ENCODE peak calls at places on chromosomes 1 and 21, in ten cellular contexts. One of them, this sample, is unnamed.

GRCh38 chr1:30765610-30766434 is 8.2 kb upstream of the LAPTM5 start:
- DNase-seq in gastrocnemius medialis: no peak
- DNase-seq in NB4: no peak
- DNase-seq in GM12891: no peak
- DNase-seq in ovary: no peak
- DNase-seq in A549: no peak
- DNase-seq in endothelial cell of umbilical vein: no peak
- DNase-seq in tibial nerve: no peak
- DNase-seq in prostate gland: no peak
- DNase-seq in heart left ventricle: no peak
- DNase-seq in this sample: no peak

GRCh38 chr1:85450832-85451231 is 14.1 kb downstream of the DDAH1 start:
- DNase-seq in gastrocnemius medialis: no peak
- DNase-seq in NB4: no peak
- DNase-seq in GM12891: no peak
- DNase-seq in ovary: no peak
- DNase-seq in A549: no peak
- DNase-seq in endothelial cell of umbilical vein: no peak
- DNase-seq in tibial nerve: no peak
- DNase-seq in prostate gland: no peak
- DNase-seq in heart left ventricle: peak; percentile 29
- DNase-seq in this sample: no peak

GRCh38 chr1:182169203-182169602 is 107.7 kb upstream of the ZNF648 start:
- DNase-seq in gastrocnemius medialis: peak; percentile 54
- DNase-seq in NB4: peak; percentile 77
- DNase-seq in GM12891: no peak
- DNase-seq in ovary: no peak
- DNase-seq in A549: no peak
- DNase-seq in endothelial cell of umbilical vein: no peak
- DNase-seq in tibial nerve: peak; percentile 57
- DNase-seq in prostate gland: no peak
- DNase-seq in heart left ventricle: peak; percentile 52
- DNase-seq in this sample: no peak

GRCh38 chr1:207004931-207005830 is 27.4 kb downstream of the C1orf116 start:
- DNase-seq in gastrocnemius medialis: no peak
- DNase-seq in NB4: peak; percentile 46
- DNase-seq in GM12891: no peak
- DNase-seq in ovary: no peak
- DNase-seq in A549: peak; percentile 77
- DNase-seq in endothelial cell of umbilical vein: peak; percentile 33
- DNase-seq in tibial nerve: peak; percentile 38
- DNase-seq in prostate gland: no peak
- DNase-seq in heart left ventricle: peak; percentile 44
- DNase-seq in this sample: peak; percentile 55

GRCh38 chr1:29672416-29672815 is 436.1 kb downstream of the PTPRU start:
- DNase-seq in gastrocnemius medialis: no peak
- DNase-seq in NB4: no peak
- DNase-seq in GM12891: no peak
- DNase-seq in ovary: no peak
- DNase-seq in A549: no peak
- DNase-seq in endothelial cell of umbilical vein: no peak
- DNase-seq in tibial nerve: no peak
- DNase-seq in prostate gland: no peak
- DNase-seq in heart left ventricle: no peak
- DNase-seq in this sample: no peak

GRCh38 chr21:46229133-46229922 is 754 bp upstream of the LSS start:
- DNase-seq in gastrocnemius medialis: no peak
- DNase-seq in NB4: no peak
- DNase-seq in GM12891: peak; percentile 53
- DNase-seq in ovary: peak; percentile 44
- DNase-seq in A549: peak; percentile 16
- DNase-seq in endothelial cell of umbilical vein: peak; percentile 51
- DNase-seq in tibial nerve: no peak
- DNase-seq in prostate gland: no peak
- DNase-seq in heart left ventricle: peak; percentile 60
- DNase-seq in this sample: peak; percentile 33

GRCh38 chr1:167439301-167439988 is 78.9 kb downstream of the CD247 start:
- DNase-seq in gastrocnemius medialis: no peak
- DNase-seq in NB4: peak; percentile 54
- DNase-seq in GM12891: no peak
- DNase-seq in ovary: no peak
- DNase-seq in A549: peak; percentile 54
- DNase-seq in endothelial cell of umbilical vein: peak; percentile 51
- DNase-seq in tibial nerve: no peak
- DNase-seq in prostate gland: no peak
- DNase-seq in heart left ventricle: peak; percentile 44
- DNase-seq in this sample: no peak

GRCh38 chr1:202810615-202811295 is at the start of gene PCAT6:
- DNase-seq in gastrocnemius medialis: peak; percentile 92
- DNase-seq in NB4: peak; percentile 97
- DNase-seq in GM12891: peak; percentile 96
- DNase-seq in ovary: peak; percentile 92
- DNase-seq in A549: peak; percentile 95
- DNase-seq in endothelial cell of umbilical vein: peak; percentile 92
- DNase-seq in tibial nerve: peak; percentile 93
- DNase-seq in prostate gland: peak; percentile 96
- DNase-seq in heart left ventricle: peak; percentile 96
- DNase-seq in this sample: peak; percentile 95

GRCh38 chr1:224211262-224211962 is 28.4 kb downstream of the DEGS1 start:
- DNase-seq in gastrocnemius medialis: no peak
- DNase-seq in NB4: no peak
- DNase-seq in GM12891: no peak
- DNase-seq in ovary: no peak
- DNase-seq in A549: no peak
- DNase-seq in endothelial cell of umbilical vein: peak; percentile 62
- DNase-seq in tibial nerve: no peak
- DNase-seq in prostate gland: no peak
- DNase-seq in heart left ventricle: no peak
- DNase-seq in this sample: no peak

GRCh38 chr1:224216380-224216779 is 33.3 kb downstream of the DEGS1 start:
- DNase-seq in gastrocnemius medialis: no peak
- DNase-seq in NB4: no peak
- DNase-seq in GM12891: no peak
- DNase-seq in ovary: no peak
- DNase-seq in A549: no peak
- DNase-seq in endothelial cell of umbilical vein: no peak
- DNase-seq in tibial nerve: no peak
- DNase-seq in prostate gland: no peak
- DNase-seq in heart left ventricle: no peak
- DNase-seq in this sample: no peak

GRCh38 chr1:224217655-224218615 is 34.9 kb downstream of the DEGS1 start:
- DNase-seq in gastrocnemius medialis: no peak
- DNase-seq in NB4: no peak
- DNase-seq in GM12891: no peak
- DNase-seq in ovary: no peak
- DNase-seq in A549: no peak
- DNase-seq in endothelial cell of umbilical vein: no peak
- DNase-seq in tibial nerve: no peak
- DNase-seq in prostate gland: no peak
- DNase-seq in heart left ventricle: no peak
- DNase-seq in this sample: no peak

GRCh38 chr1:224212618-224213037 is 29.6 kb downstream of the DEGS1 start:
- DNase-seq in gastrocnemius medialis: no peak
- DNase-seq in NB4: no peak
- DNase-seq in GM12891: no peak
- DNase-seq in ovary: no peak
- DNase-seq in A549: no peak
- DNase-seq in endothelial cell of umbilical vein: no peak
- DNase-seq in tibial nerve: no peak
- DNase-seq in prostate gland: no peak
- DNase-seq in heart left ventricle: no peak
- DNase-seq in this sample: no peak

GRCh38 chr1:224213438-224214119 is 30.5 kb downstream of the DEGS1 start:
- DNase-seq in gastrocnemius medialis: no peak
- DNase-seq in NB4: peak; percentile 23
- DNase-seq in GM12891: no peak
- DNase-seq in ovary: no peak
- DNase-seq in A549: no peak
- DNase-seq in endothelial cell of umbilical vein: no peak
- DNase-seq in tibial nerve: no peak
- DNase-seq in prostate gland: no peak
- DNase-seq in heart left ventricle: no peak
- DNase-seq in this sample: no peak
- TF ChIP-seq POLR2A in gastrocnemius medialis: no peak
- TF ChIP-seq POLR2A in NB4: no peak
- TF ChIP-seq POLR2A in GM12891: no peak
- TF ChIP-seq POLR2A in ovary: no peak
- TF ChIP-seq POLR2A in A549: no peak
- TF ChIP-seq POLR2A in endothelial cell of umbilical vein: no peak
- TF ChIP-seq POLR2A in tibial nerve: no peak
- TF ChIP-seq POLR2A in prostate gland: no peak
- TF ChIP-seq POLR2A in heart left ventricle: no peak
- TF ChIP-seq POLR2A in this sample: no peak

GRCh38 chr1:111738436-111739221 is 566 bp downstream of the INKA2 start:
- DNase-seq in gastrocnemius medialis: peak; percentile 67
- DNase-seq in NB4: peak; percentile 80
- DNase-seq in GM12891: peak; percentile 40
- DNase-seq in ovary: peak; percentile 81
- DNase-seq in A549: peak; percentile 22
- DNase-seq in endothelial cell of umbilical vein: peak; percentile 76
- DNase-seq in tibial nerve: peak; percentile 28
- DNase-seq in prostate gland: peak; percentile 74
- DNase-seq in heart left ventricle: peak; percentile 92
- DNase-seq in this sample: peak; percentile 71
- TF ChIP-seq POLR2A in gastrocnemius medialis: peak; percentile 3
- TF ChIP-seq POLR2A in NB4: no peak
- TF ChIP-seq POLR2A in GM12891: no peak
- TF ChIP-seq POLR2A in ovary: peak; percentile 27
- TF ChIP-seq POLR2A in A549: peak; percentile 26
- TF ChIP-seq POLR2A in endothelial cell of umbilical vein: peak; percentile 78
- TF ChIP-seq POLR2A in tibial nerve: no peak
- TF ChIP-seq POLR2A in prostate gland: peak; percentile 68
- TF ChIP-seq POLR2A in heart left ventricle: peak; percentile 67
- TF ChIP-seq POLR2A in this sample: no peak

DNA sequence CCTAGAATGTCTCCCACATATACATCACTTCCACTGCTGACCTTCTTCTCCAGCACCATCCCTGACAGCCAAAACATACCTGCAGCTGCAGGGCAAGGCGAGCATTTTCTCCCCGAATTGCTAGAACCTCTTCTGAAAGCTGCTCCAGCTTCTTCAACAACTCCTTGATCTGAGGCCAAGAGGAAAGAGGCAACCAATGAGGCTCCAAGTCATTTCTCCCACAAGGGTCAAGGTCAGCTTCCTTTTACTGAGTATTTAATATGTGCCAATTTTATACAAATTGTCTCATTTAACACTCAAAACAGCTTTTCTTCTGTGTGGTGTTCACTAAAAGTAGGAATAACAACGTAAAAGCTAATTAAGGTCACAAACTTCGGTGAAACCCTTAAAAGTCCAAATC is 9.4 kb upstream of the PIAS3 start:
- DNase-seq in gastrocnemius medialis: no peak
- DNase-seq in NB4: no peak
- DNase-seq in GM12891: no peak
- DNase-seq in ovary: no peak
- DNase-seq in A549: no peak
- DNase-seq in endothelial cell of umbilical vein: no peak
- DNase-seq in tibial nerve: no peak
- DNase-seq in prostate gland: no peak
- DNase-seq in heart left ventricle: no peak
- DNase-seq in this sample: no peak
- TF ChIP-seq POLR2A in gastrocnemius medialis: no peak
- TF ChIP-seq POLR2A in NB4: no peak
- TF ChIP-seq POLR2A in GM12891: no peak
- TF ChIP-seq POLR2A in ovary: no peak
- TF ChIP-seq POLR2A in A549: no peak
- TF ChIP-seq POLR2A in endothelial cell of umbilical vein: no peak
- TF ChIP-seq POLR2A in tibial nerve: no peak
- TF ChIP-seq POLR2A in prostate gland: no peak
- TF ChIP-seq POLR2A in heart left ventricle: no peak
- TF ChIP-seq POLR2A in this sample: no peak

GRCh38 chr1:40257688-40258444 is at the start of gene ZMPSTE24:
- DNase-seq in gastrocnemius medialis: peak; percentile 97
- DNase-seq in NB4: peak; percentile 98
- DNase-seq in GM12891: peak; percentile 75
- DNase-seq in ovary: peak; percentile 92
- DNase-seq in A549: peak; percentile 66
- DNase-seq in endothelial cell of umbilical vein: peak; percentile 95
- DNase-seq in tibial nerve: peak; percentile 90
- DNase-seq in prostate gland: peak; percentile 94
- DNase-seq in heart left ventricle: peak; percentile 97
- DNase-seq in this sample: peak; percentile 82
- TF ChIP-seq POLR2A in gastrocnemius medialis: peak; percentile 60
- TF ChIP-seq POLR2A in NB4: peak; percentile 53
- TF ChIP-seq POLR2A in GM12891: peak; percentile 72
- TF ChIP-seq POLR2A in ovary: peak; percentile 48
- TF ChIP-seq POLR2A in A549: peak; percentile 71
- TF ChIP-seq POLR2A in endothelial cell of umbilical vein: peak; percentile 88
- TF ChIP-seq POLR2A in tibial nerve: no peak
- TF ChIP-seq POLR2A in prostate gland: peak; percentile 35
- TF ChIP-seq POLR2A in heart left ventricle: peak; percentile 63
- TF ChIP-seq POLR2A in this sample: peak; percentile 89

GRCh38 chr1:26471498-26472329 is 526 bp upstream of the HMGN2 start:
- DNase-seq in gastrocnemius medialis: peak; percentile 45
- DNase-seq in NB4: peak; percentile 95
- DNase-seq in GM12891: peak; percentile 32
- DNase-seq in ovary: peak; percentile 70
- DNase-seq in A549: peak; percentile 18
- DNase-seq in endothelial cell of umbilical vein: peak; percentile 65
- DNase-seq in tibial nerve: peak; percentile 33
- DNase-seq in prostate gland: peak; percentile 42
- DNase-seq in heart left ventricle: peak; percentile 76
- DNase-seq in this sample: peak; percentile 36
- TF ChIP-seq POLR2A in gastrocnemius medialis: no peak
- TF ChIP-seq POLR2A in NB4: no peak
- TF ChIP-seq POLR2A in GM12891: no peak
- TF ChIP-seq POLR2A in ovary: no peak
- TF ChIP-seq POLR2A in A549: no peak
- TF ChIP-seq POLR2A in endothelial cell of umbilical vein: no peak
- TF ChIP-seq POLR2A in tibial nerve: no peak
- TF ChIP-seq POLR2A in prostate gland: no peak
- TF ChIP-seq POLR2A in heart left ventricle: no peak
- TF ChIP-seq POLR2A in this sample: no peak

DNA sequence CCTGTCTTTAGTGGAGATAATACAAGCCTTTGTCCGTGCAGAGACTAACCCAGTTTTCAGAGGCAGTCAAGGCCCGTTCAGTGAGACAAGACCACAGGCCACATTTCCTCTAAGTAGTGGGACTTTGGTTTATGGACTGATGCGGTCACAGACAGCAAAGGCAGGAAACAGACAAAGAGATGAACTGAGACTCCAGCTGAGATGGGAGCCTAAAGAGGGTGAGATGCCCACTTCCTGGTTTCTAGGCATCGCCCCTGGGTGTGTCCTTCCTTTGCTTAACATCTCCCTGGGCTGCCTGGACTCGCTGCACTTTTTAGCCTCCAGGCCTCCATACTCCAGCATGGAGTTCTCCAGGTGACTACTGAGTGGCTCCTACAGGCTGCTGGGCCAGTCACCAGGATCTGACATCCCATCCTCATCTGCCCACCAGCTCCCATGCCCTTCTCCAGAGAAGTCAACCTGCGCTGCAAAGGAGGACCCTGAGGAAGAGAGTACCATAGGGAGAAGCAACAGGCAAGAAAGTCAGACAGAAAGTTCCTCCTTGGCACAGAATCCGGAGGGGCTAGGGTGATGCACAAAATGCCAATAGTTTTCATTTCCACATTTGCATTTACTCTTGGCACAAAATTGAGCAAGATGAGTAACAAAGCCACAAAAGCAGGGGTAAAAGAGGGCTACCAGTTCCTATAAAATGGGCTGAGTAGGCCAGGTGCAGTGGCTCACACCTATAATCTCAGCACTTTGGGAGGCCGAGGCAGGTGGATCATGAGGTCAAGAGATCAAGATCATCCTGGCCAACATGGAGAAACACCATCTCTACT is 15.1 kb downstream of the THEMIS2 start:
- DNase-seq in gastrocnemius medialis: no peak
- DNase-seq in NB4: peak; percentile 94
- DNase-seq in GM12891: no peak
- DNase-seq in ovary: no peak
- DNase-seq in A549: no peak
- DNase-seq in endothelial cell of umbilical vein: no peak
- DNase-seq in tibial nerve: no peak
- DNase-seq in prostate gland: no peak
- DNase-seq in heart left ventricle: no peak
- DNase-seq in this sample: no peak
- TF ChIP-seq POLR2A in gastrocnemius medialis: no peak
- TF ChIP-seq POLR2A in NB4: peak; percentile 19
- TF ChIP-seq POLR2A in GM12891: peak; percentile 41
- TF ChIP-seq POLR2A in ovary: no peak
- TF ChIP-seq POLR2A in A549: no peak
- TF ChIP-seq POLR2A in endothelial cell of umbilical vein: no peak
- TF ChIP-seq POLR2A in tibial nerve: no peak
- TF ChIP-seq POLR2A in prostate gland: no peak
- TF ChIP-seq POLR2A in heart left ventricle: no peak
- TF ChIP-seq POLR2A in this sample: no peak

This sample was measured in H54.